ENCODE peak calls at places on chromosomes 12 and 14, in seven cellular contexts. Z is fibroblast of pulmonary artery, C is body of pancreas, M is HCT116, P is uterus, V is heart left ventricle, Y is fibroblast of villous mesenchyme. L is an unnamed sample.

GRCh38 chr14:36863271-36863670 is 201.6 kb downstream of the PAX9 start:
- DNase-seq in Z (no peak), C (no peak), M (no peak), P (no peak), V (no peak), Y (no peak), L (peak; percentile 5)

GRCh38 chr14:77109656-77110055 is 11.6 kb downstream of the CIPC start:
- DNase-seq in Z (no peak), C (no peak), M (no peak), P (no peak), V (no peak), Y (no peak), L (no peak)

GRCh38 chr12:23253191-23253590 is 628.2 kb downstream of the ETNK1 start:
- DNase-seq in Z (no peak), C (no peak), M (no peak), P (no peak), V (no peak), Y (no peak), L (no peak)

GRCh38 chr12:6955462-6956331 is 4.5 kb downstream of the PTPN6 start:
- DNase-seq in Z (no peak), C (no peak), M (no peak), P (no peak), V (no peak), Y (no peak), L (no peak)

GRCh38 chr14:24673059-24673458 is 39.1 kb upstream of the GZMB start:
- DNase-seq in Z (no peak), C (no peak), M (no peak), P (no peak), V (no peak), Y (no peak), L (no peak)

GRCh38 chr12:78645956-78646355 is 218.6 kb upstream of the SYT1 start:
- DNase-seq in Z (peak; percentile 20), C (no peak), M (no peak), P (no peak), V (no peak), Y (peak; percentile 14), L (peak; percentile 25)

GRCh38 chr14:81953419-81953818 is 419.8 kb upstream of the SEL1L start:
- DNase-seq in Z (no peak), C (no peak), M (no peak), P (no peak), V (no peak), Y (no peak), L (no peak)

GRCh38 chr14:57362356-57362755 is 28.0 kb upstream of the NAA30 start:
- DNase-seq in Z (peak; percentile 48), C (no peak), M (no peak), P (no peak), V (no peak), Y (no peak), L (peak; percentile 8)

GRCh38 chr14:24182110-24182882 is 6.3 kb downstream of the IPO4 start:
- DNase-seq in Z (no peak), C (no peak), M (no peak), P (no peak), V (no peak), Y (no peak), L (no peak)

GRCh38 chr12:13734753-13735152 is 246.6 kb downstream of the GRIN2B start:
- DNase-seq in Z (no peak), C (no peak), M (no peak), P (no peak), V (no peak), Y (no peak), L (no peak)

GRCh38 chr12:116164976-116165425 is 112.5 kb downstream of the MED13L start:
- DNase-seq in Z (peak; percentile 47), C (no peak), M (peak; percentile 44), P (no peak), V (no peak), Y (peak; percentile 51), L (peak; percentile 49)

GRCh38 chr12:78651755-78652154 is 212.8 kb upstream of the SYT1 start:
- DNase-seq in Z (no peak), C (no peak), M (no peak), P (no peak), V (no peak), Y (no peak), L (no peak)

GRCh38 chr14:31954991-31955390 is 122.1 kb upstream of the ARHGAP5 start:
- DNase-seq in Z (no peak), C (no peak), M (no peak), P (no peak), V (no peak), Y (peak; percentile 37), L (no peak)

GRCh38 chr14:70359076-70359424 is 433 bp downstream of the COX16 start:
- DNase-seq in Z (no peak), C (no peak), M (no peak), P (no peak), V (no peak), Y (no peak), L (no peak)

GRCh38 chr12:6106208-6106607 is 18.3 kb downstream of the VWF start:
- DNase-seq in Z (no peak), C (no peak), M (no peak), P (no peak), V (no peak), Y (no peak), L (no peak)

GRCh38 chr12:18723752-18724151 is 14.1 kb downstream of the PLCZ1 start:
- DNase-seq in Z (peak; percentile 79), C (no peak), M (peak; percentile 73), P (no peak), V (no peak), Y (peak; percentile 83), L (peak; percentile 69)

GRCh38 chr12:132727091-132727794 is 16.6 kb downstream of the PGAM5 start:
- DNase-seq in Z (no peak), C (no peak), M (no peak), P (no peak), V (no peak), Y (no peak), L (no peak)
- H3K4me3 ChIP-seq in Z (no peak overlapping the region), C (no peak overlapping the region), M (no peak overlapping the region), P (no peak overlapping the region), V (no peak overlapping the region), Y (no peak overlapping the region), L (no peak overlapping the region)

GRCh38 chr14:42229294-42229693 is 622.6 kb downstream of the LRFN5 start:
- DNase-seq in Z (no peak), C (no peak), M (no peak), P (no peak), V (no peak), Y (no peak), L (no peak)

GRCh38 chr14:42228611-42229010 is 621.9 kb downstream of the LRFN5 start:
- DNase-seq in Z (no peak), C (no peak), M (no peak), P (no peak), V (no peak), Y (no peak), L (no peak)

GRCh38 chr14:42222924-42223471 is 616.3 kb downstream of the LRFN5 start:
- DNase-seq in Z (peak; percentile 60), C (no peak), M (no peak), P (no peak), V (no peak), Y (peak; percentile 36), L (peak; percentile 79)

GRCh38 chr14:42229976-42230375 is 623.3 kb downstream of the LRFN5 start:
- DNase-seq in Z (no peak), C (no peak), M (no peak), P (no peak), V (no peak), Y (no peak), L (no peak)

DNA sequence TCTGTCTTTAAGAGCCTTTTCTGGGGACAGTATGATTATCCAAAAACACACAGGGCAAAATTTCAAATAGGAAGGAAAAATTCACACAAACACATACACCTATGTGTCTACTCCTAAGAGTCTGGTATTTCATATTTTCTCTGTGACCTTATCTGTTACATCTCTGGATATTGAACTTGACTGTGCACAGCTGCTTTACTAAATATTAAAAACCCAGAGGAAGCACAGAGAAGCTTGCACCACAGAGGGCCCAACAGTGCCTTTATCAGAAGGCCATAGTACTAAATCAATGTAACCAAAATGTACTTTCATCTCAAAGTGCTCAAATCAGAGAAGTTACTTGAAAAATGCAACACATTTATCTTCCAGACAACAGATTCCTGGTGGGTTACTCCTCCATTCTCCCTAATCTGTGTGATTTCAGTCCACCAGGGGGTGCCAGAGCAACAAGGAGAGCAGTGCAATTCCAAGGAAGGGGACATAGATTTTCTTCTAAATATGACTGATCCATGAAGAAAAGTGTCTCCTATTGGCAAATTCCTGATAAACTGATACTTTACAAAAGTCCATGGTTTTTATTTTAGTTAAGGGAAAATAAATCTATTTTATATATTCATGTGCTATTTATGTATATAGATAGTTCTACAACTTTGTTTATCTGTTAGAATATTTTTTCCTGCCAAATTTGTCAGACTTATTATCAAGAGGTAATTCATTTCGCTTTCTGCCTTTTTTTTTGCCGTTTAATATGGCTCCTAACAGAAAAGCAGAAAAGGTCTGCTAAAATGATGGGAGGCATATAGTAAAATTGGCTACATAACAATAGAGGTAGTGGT is 617.6 kb downstream of the LRFN5 start:
- DNase-seq in Z (peak; percentile 79), C (peak; percentile 71), M (peak; percentile 37), P (peak; percentile 40), V (peak; percentile 36), Y (peak; percentile 67), L (peak; percentile 83)
- TF ChIP-seq CTCF in Z (peak; percentile 88), C (peak; percentile 60), M (peak; percentile 33), P (peak; percentile 43), V (peak; percentile 56), Y (peak; percentile 78), L (peak; percentile 87)

DNA sequence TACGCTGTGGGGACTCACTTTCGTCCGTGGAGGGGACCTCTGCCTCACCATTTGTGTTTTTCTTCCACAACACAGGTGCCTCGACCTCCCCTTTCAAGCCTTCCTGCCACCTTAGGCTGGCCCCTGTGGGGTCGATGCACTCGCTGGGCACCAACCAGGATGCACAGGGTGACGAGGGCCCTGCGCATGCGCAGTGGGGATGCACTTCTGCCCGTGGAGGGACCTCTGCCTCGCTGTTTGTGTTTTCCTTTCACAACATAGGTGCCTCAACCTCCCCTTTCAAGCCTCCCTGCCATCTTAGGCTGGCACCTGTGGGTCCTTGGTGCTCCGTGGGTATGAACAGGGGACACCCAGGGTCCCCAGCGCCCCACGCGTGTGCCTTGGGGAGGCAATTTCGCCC is 356.8 kb downstream of the ALG10 start:
- DNase-seq in Z (no peak), C (no peak), M (no peak), P (no peak), V (no peak), Y (no peak), L (no peak)
- H3K4me3 ChIP-seq in Z (no peak overlapping the region), C (no peak overlapping the region), M (no peak overlapping the region), P (no peak overlapping the region), V (no peak overlapping the region), Y (no peak overlapping the region), L (no peak overlapping the region)

GRCh38 chr14:30443368-30444007 is 115.5 kb upstream of the G2E3 start:
- DNase-seq in Z (peak; percentile 67), C (no peak), M (peak; percentile 16), P (no peak), V (no peak), Y (peak; percentile 44), L (peak; percentile 70)
- TF ChIP-seq CTCF in Z (peak; percentile 53), C (peak; percentile 12), M (peak; percentile 25), P (no peak), V (peak; percentile 33), Y (peak; percentile 43), L (peak; percentile 57)